ENCODE peak calls at places on chromosomes 12 and 14, in ten cellular contexts. O is left lung, J is upper lobe of left lung, B is fibroblast of pulmonary artery, K is IMR-90, Y is uterus, M is A549, W is fibroblast of lung, U is Calu3, Q is GM10248. L is an unnamed sample.

GRCh38 chr12:118520954-118521353 is 144.6 kb downstream of the SUDS3 start:
- DNase-seq in O (no peak), J (no peak), B (no peak), K (no peak), Y (no peak), M (no peak), W (no peak), U (no peak), Q (no peak), L (no peak)

GRCh38 chr14:71348394-71348793 is 441.1 kb downstream of the PCNX1 start:
- DNase-seq in O (no peak), J (no peak), B (no peak), K (no peak), Y (no peak), M (no peak), W (no peak), U (no peak), Q (no peak), L (no peak)

GRCh38 chr14:59275668-59276067 is 87.2 kb downstream of the DAAM1 start:
- DNase-seq in O (no peak), J (no peak), B (peak), K (peak), Y (no peak), M (peak), W (peak), U (no peak), Q (peak), L (no peak)

GRCh38 chr12:1523046-1523445 is 71.3 kb downstream of the FBXL14 start:
- DNase-seq in O (no peak), J (no peak), B (no peak), K (no peak), Y (no peak), M (no peak), W (no peak), U (no peak), Q (no peak), L (no peak)

GRCh38 chr14:67480011-67480410 is 8.5 kb downstream of the TMEM229B start:
- DNase-seq in O (no peak), J (no peak), B (no peak), K (no peak), Y (no peak), M (no peak), W (no peak), U (no peak), Q (no peak), L (no peak)

GRCh38 chr14:60720391-60720790 is 3.8 kb downstream of the SIX4 start:
- DNase-seq in O (no peak), J (no peak), B (no peak), K (peak), Y (no peak), M (no peak), W (no peak), U (no peak), Q (no peak), L (no peak)

GRCh38 chr14:26605602-26606001 is 7.8 kb upstream of the NOVA1 start:
- DNase-seq in O (no peak), J (no peak), B (no peak), K (no peak), Y (no peak), M (no peak), W (no peak), U (no peak), Q (no peak), L (no peak)

GRCh38 chr12:109994262-109995175 is 1.6 kb downstream of the GIT2 start:
- DNase-seq in O (no peak), J (no peak), B (peak), K (no peak), Y (no peak), M (no peak), W (no peak), U (no peak), Q (no peak), L (no peak)

GRCh38 chr12:86134571-86134970 is 121.6 kb downstream of the MGAT4C start:
- DNase-seq in O (no peak), J (no peak), B (peak), K (peak), Y (no peak), M (peak), W (peak), U (no peak), Q (no peak), L (no peak)

GRCh38 chr12:110896559-110896958 is 23.8 kb downstream of the MYL2 start:
- DNase-seq in O (no peak), J (no peak), B (no peak), K (no peak), Y (no peak), M (no peak), W (no peak), U (no peak), Q (no peak), L (no peak)

GRCh38 chr12:6867407-6868210 is at the start of gene TPI1:
- DNase-seq in O (peak), J (peak), B (peak), K (peak), Y (peak), M (peak), W (peak), U (peak), Q (peak), L (peak)

GRCh38 chr14:92613008-92613658 is 99.6 kb downstream of the RIN3 start:
- DNase-seq in O (peak), J (no peak), B (no peak), K (no peak), Y (no peak), M (peak), W (no peak), U (peak), Q (peak), L (peak)

GRCh38 chr14:61342486-61342885 is 21.1 kb downstream of the PRKCH start:
- DNase-seq in O (no peak), J (no peak), B (no peak), K (no peak), Y (no peak), M (no peak), W (no peak), U (no peak), Q (no peak), L (peak)

GRCh38 chr12:47276253-47277070 is 196.7 kb upstream of the AMIGO2 start:
- DNase-seq in O (no peak), J (no peak), B (peak), K (peak), Y (no peak), M (peak), W (peak), U (peak), Q (peak), L (peak)

GRCh38 chr14:87443039-87443438 is 549.9 kb downstream of the GALC start:
- DNase-seq in O (no peak), J (no peak), B (no peak), K (no peak), Y (no peak), M (no peak), W (no peak), U (no peak), Q (no peak), L (no peak)

GRCh38 chr14:65926504-65926903 is 514.0 kb downstream of the FUT8 start:
- DNase-seq in O (no peak), J (no peak), B (no peak), K (no peak), Y (no peak), M (no peak), W (no peak), U (no peak), Q (no peak), L (no peak)

GRCh38 chr12:4273651-4274395 is at the start of gene CCND2:
- DNase-seq in O (peak), J (peak), B (peak), K (peak), Y (peak), M (peak), W (peak), U (peak), Q (peak), L (peak)

GRCh38 chr12:70365648-70366518 is at the start of gene KCNMB4:
- DNase-seq in O (peak), J (peak), B (peak), K (peak), Y (peak), M (peak), W (peak), U (peak), Q (peak), L (peak)

GRCh38 chr12:19739195-19739776 is 300.0 kb downstream of the AEBP2 start:
- DNase-seq in O (no peak), J (no peak), B (peak), K (peak), Y (no peak), M (peak), W (peak), U (peak), Q (peak), L (no peak)

GRCh38 chr12:29241821-29242591 is 92.9 kb downstream of the FAR2 start:
- DNase-seq in O (no peak), J (no peak), B (peak), K (peak), Y (no peak), M (no peak), W (peak), U (peak), Q (peak), L (no peak)

GRCh38 chr12:39510001-39510400 is 67.1 kb upstream of the KIF21A start:
- DNase-seq in O (no peak), J (no peak), B (no peak), K (no peak), Y (no peak), M (no peak), W (no peak), U (no peak), Q (no peak), L (no peak)

GRCh38 chr12:6335451-6336078 is 6.3 kb downstream of the TNFRSF1A start:
- DNase-seq in O (peak), J (peak), B (peak), K (peak), Y (peak), M (peak), W (peak), U (peak), Q (peak), L (peak)

GRCh38 chr12:52228366-52228765 is 4.7 kb upstream of the KRT7 start:
- DNase-seq in O (no peak), J (no peak), B (no peak), K (no peak), Y (no peak), M (no peak), W (no peak), U (no peak), Q (no peak), L (no peak)

GRCh38 chr14:24952851-24953666 is 96.9 kb downstream of the STXBP6 start:
- DNase-seq in O (no peak), J (no peak), B (no peak), K (peak), Y (no peak), M (peak), W (no peak), U (peak), Q (no peak), L (no peak)

GRCh38 chr14:55581011-55581806 is 1.2 kb downstream of the KTN1 start:
- DNase-seq in O (peak), J (peak), B (peak), K (no peak), Y (peak), M (peak), W (peak), U (peak), Q (peak), L (peak)

GRCh38 chr12:54988402-54989054 is 4.0 kb upstream of the TESPA1 start:
- DNase-seq in O (peak), J (peak), B (peak), K (peak), Y (peak), M (no peak), W (peak), U (peak), Q (no peak), L (no peak)

GRCh38 chr14:61003571-61003970 is 22.5 kb downstream of the SLC38A6 start:
- DNase-seq in O (no peak), J (no peak), B (peak), K (peak), Y (no peak), M (no peak), W (no peak), U (no peak), Q (no peak), L (no peak)

GRCh38 chr14:94132285-94132887 is 3.0 kb upstream of the IFI27L2 start:
- DNase-seq in O (no peak), J (no peak), B (peak), K (peak), Y (no peak), M (peak), W (peak), U (peak), Q (peak), L (no peak)

GRCh38 chr12:67919406-67919805 is 69.8 kb upstream of the IFNG-AS1 start:
- DNase-seq in O (no peak), J (no peak), B (peak), K (no peak), Y (no peak), M (no peak), W (no peak), U (no peak), Q (no peak), L (no peak)

GRCh38 chr12:127640181-127640886 is 626.6 kb upstream of the TMEM132C start:
- DNase-seq in O (no peak), J (no peak), B (peak), K (peak), Y (no peak), M (no peak), W (peak), U (no peak), Q (no peak), L (no peak)

GRCh38 chr14:85584481-85584880 is 54.5 kb downstream of the FLRT2 start:
- DNase-seq in O (no peak), J (peak), B (no peak), K (no peak), Y (no peak), M (no peak), W (no peak), U (no peak), Q (no peak), L (no peak)

GRCh38 chr12:118979763-118980406 is 1.5 kb upstream of the SRRM4 start:
- DNase-seq in O (no peak), J (no peak), B (peak), K (peak), Y (no peak), M (peak), W (peak), U (peak), Q (peak), L (no peak)

GRCh38 chr14:76810525-76810924 is 2.2 kb downstream of the ANGEL1 start:
- DNase-seq in O (no peak), J (no peak), B (no peak), K (no peak), Y (no peak), M (no peak), W (no peak), U (no peak), Q (no peak), L (no peak)

GRCh38 chr14:76810953-76811400 is 1.7 kb downstream of the ANGEL1 start:
- DNase-seq in O (no peak), J (no peak), B (peak), K (peak), Y (no peak), M (peak), W (peak), U (peak), Q (peak), L (no peak)

GRCh38 chr14:76805245-76805644 is 7.4 kb downstream of the ANGEL1 start:
- DNase-seq in O (no peak), J (no peak), B (no peak), K (no peak), Y (no peak), M (no peak), W (no peak), U (no peak), Q (no peak), L (no peak)

GRCh38 chr14:76808990-76809389 is 3.7 kb downstream of the ANGEL1 start:
- DNase-seq in O (no peak), J (no peak), B (no peak), K (no peak), Y (no peak), M (no peak), W (no peak), U (no peak), Q (no peak), L (no peak)

GRCh38 chr14:76806446-76806845 is 6.2 kb downstream of the ANGEL1 start:
- DNase-seq in O (no peak), J (no peak), B (no peak), K (no peak), Y (no peak), M (no peak), W (no peak), U (no peak), Q (no peak), L (no peak)
- TF ChIP-seq CTCF in O (no peak), J (no peak), B (no peak), K (no peak), Y (no peak), M (no peak), W (no peak), U (no peak), Q (no peak), L (no peak)

DNA sequence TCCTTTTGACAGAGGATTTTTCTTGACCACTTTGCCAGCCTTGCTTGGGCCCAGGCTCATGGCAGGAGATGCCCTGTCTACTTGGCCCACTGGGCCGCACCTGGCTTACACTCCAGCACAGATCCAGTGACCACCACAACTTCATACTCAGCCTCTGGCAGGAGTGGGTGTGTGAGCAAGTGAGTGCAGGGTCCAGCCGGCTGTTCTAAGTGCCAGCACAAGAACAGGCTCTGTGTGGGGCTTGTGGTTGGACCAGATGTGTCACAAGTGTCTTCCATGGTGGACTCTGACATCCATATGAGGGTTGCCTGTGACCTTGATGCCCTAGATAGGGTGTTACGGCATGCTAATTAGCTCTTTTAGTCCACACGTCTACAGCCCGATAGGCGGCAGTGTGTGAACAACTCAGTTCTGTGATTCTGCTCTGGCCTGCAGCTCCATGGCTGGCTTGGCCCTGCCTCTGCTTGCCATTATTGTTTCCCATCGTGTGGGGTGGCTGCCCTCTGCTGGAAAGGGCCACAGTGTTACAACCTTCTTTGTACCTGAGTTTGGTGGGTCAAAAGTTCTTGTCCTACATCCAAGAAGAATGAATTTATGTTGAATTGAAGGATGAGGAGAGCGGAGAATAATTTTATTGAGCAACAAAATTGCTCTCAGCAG is 1089.1 kb downstream of the SLC6A15 start:
- DNase-seq in O (peak), J (no peak), B (peak), K (no peak), Y (no peak), M (peak), W (peak), U (peak), Q (peak), L (no peak)
- TF ChIP-seq CTCF in O (no peak), J (peak), B (peak), K (no peak), Y (no peak), M (peak), W (peak), U (no peak), Q (peak), L (no peak)

DNA sequence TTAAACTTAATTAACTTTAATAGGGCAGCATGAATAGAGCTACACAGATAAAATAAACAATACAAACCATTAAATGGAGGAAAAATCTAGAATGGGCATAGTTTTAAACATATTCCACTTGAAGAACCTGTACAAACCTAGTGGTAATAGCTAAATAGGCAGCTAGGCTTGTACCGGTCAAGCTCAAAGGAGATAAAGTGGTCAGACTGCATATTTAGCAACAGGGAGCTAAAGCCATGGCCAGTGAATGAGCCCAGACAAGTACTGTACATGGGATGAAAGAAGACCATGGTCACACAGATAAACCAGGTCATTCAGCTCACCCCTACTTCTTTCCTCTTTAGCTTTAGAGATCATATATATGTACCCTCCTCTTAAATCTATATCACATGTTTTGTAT is 186.6 kb upstream of the KRR1 start:
- DNase-seq in O (no peak), J (no peak), B (no peak), K (no peak), Y (no peak), M (no peak), W (no peak), U (no peak), Q (no peak), L (no peak)
- TF ChIP-seq CTCF in O (no peak), J (no peak), B (no peak), K (no peak), Y (no peak), M (no peak), W (no peak), U (no peak), Q (no peak), L (no peak)

GRCh38 chr12:27006797-27007467 is 7.3 kb downstream of the TM7SF3 start:
- DNase-seq in O (no peak), J (no peak), B (no peak), K (no peak), Y (no peak), M (no peak), W (no peak), U (no peak), Q (no peak), L (no peak)

GRCh38 chr12:27012982-27013255 is 1.3 kb downstream of the TM7SF3 start:
- DNase-seq in O (no peak), J (no peak), B (no peak), K (no peak), Y (no peak), M (no peak), W (no peak), U (no peak), Q (no peak), L (no peak)

GRCh38 chr12:27008070-27008469 is 6.1 kb downstream of the TM7SF3 start:
- DNase-seq in O (no peak), J (no peak), B (no peak), K (no peak), Y (no peak), M (no peak), W (no peak), U (no peak), Q (no peak), L (no peak)

GRCh38 chr12:27012239-27012981 is 1.8 kb downstream of the TM7SF3 start:
- DNase-seq in O (no peak), J (peak), B (no peak), K (no peak), Y (no peak), M (no peak), W (no peak), U (no peak), Q (no peak), L (no peak)

GRCh38 chr12:27009926-27010325 is 4.3 kb downstream of the TM7SF3 start:
- DNase-seq in O (no peak), J (no peak), B (no peak), K (no peak), Y (no peak), M (no peak), W (no peak), U (no peak), Q (no peak), L (no peak)
- TF ChIP-seq CTCF in O (no peak), J (no peak), B (no peak), K (no peak), Y (no peak), M (no peak), W (no peak), U (no peak), Q (peak), L (no peak)

GRCh38 chr12:104213952-104214351 is 1.6 kb upstream of the TXNRD1 start:
- DNase-seq in O (no peak), J (no peak), B (peak), K (peak), Y (no peak), M (peak), W (peak), U (no peak), Q (no peak), L (no peak)

GRCh38 chr12:104218935-104219334 is 3.4 kb downstream of the TXNRD1 start:
- DNase-seq in O (no peak), J (no peak), B (peak), K (peak), Y (no peak), M (no peak), W (peak), U (no peak), Q (no peak), L (no peak)

GRCh38 chr12:104216461-104217058 is 981 bp downstream of the TXNRD1 start:
- DNase-seq in O (no peak), J (no peak), B (no peak), K (no peak), Y (no peak), M (peak), W (no peak), U (no peak), Q (no peak), L (no peak)

GRCh38 chr12:104212516-104212915 is 3.1 kb upstream of the TXNRD1 start:
- DNase-seq in O (no peak), J (no peak), B (no peak), K (peak), Y (no peak), M (no peak), W (no peak), U (no peak), Q (no peak), L (no peak)

GRCh38 chr12:104215638-104216297 is at the start of gene TXNRD1:
- DNase-seq in O (peak), J (peak), B (peak), K (peak), Y (peak), M (peak), W (peak), U (peak), Q (peak), L (peak)
- TF ChIP-seq CTCF in O (peak), J (peak), B (peak), K (peak), Y (peak), M (peak), W (peak), U (peak), Q (peak), L (peak)

GRCh38 chr12:85076688-85077430 is 40.7 kb downstream of the LRRIQ1 start:
- DNase-seq in O (no peak), J (no peak), B (peak), K (peak), Y (no peak), M (peak), W (peak), U (peak), Q (peak), L (no peak)
- TF ChIP-seq CTCF in O (no peak), J (no peak), B (peak), K (peak), Y (peak), M (peak), W (peak), U (peak), Q (peak), L (no peak)